ENCODE peak calls at places on chromosomes 5 and 9, in five cellular contexts. B is PC-3, S is MM.1S, I is hepatocyte, O is SK-N-SH. H is an unnamed sample. For H3K9me2, the result is how much of the 10 kb centered on the place peaks cover.

GRCh38 chr5:51104556-51104955 is 278.7 kb upstream of the ISL1 start:
- DNase-seq in B (no peak), S (peak), I (peak), O (no peak), H (no peak)

GRCh38 chr9:117153021-117153420 is 261.8 kb downstream of the ASTN2 start:
- DNase-seq in B (peak), S (no peak), I (no peak), O (no peak), H (no peak)

GRCh38 chr5:14849516-14850294 is 21.9 kb downstream of the ANKH start:
- DNase-seq in B (peak), S (no peak), I (no peak), O (no peak), H (no peak)

GRCh38 chr5:160268111-160268510 is 38.8 kb downstream of the FABP6 start:
- DNase-seq in B (no peak), S (no peak), I (no peak), O (no peak), H (no peak)

GRCh38 chr5:55896663-55897062 is 45.5 kb downstream of the IL31RA start:
- DNase-seq in B (no peak), S (no peak), I (no peak), O (no peak), H (no peak)

GRCh38 chr9:84511651-84512050 is 157.9 kb upstream of the NTRK2 start:
- DNase-seq in B (no peak), S (no peak), I (no peak), O (no peak), H (no peak)

GRCh38 chr9:98251554-98251953 is 3.9 kb downstream of the TBC1D2 start:
- DNase-seq in B (peak), S (no peak), I (no peak), O (no peak), H (peak)

GRCh38 chr9:114005371-114006154 is 72.5 kb downstream of the AMBP start:
- DNase-seq in B (no peak), S (no peak), I (no peak), O (no peak), H (no peak)

GRCh38 chr5:102738037-102738436 is 17.1 kb upstream of the PAM start:
- DNase-seq in B (peak), S (no peak), I (no peak), O (no peak), H (no peak)

GRCh38 chr5:168654225-168654624 is 75.1 kb upstream of the PANK3 start:
- DNase-seq in B (no peak), S (no peak), I (peak), O (peak), H (no peak)

GRCh38 chr9:96344458-96345180 is 38.9 kb downstream of the SLC35D2 start:
- DNase-seq in B (peak), S (no peak), I (peak), O (peak), H (peak)

GRCh38 chr9:79633558-79633957 is 61.8 kb downstream of the TLE4 start:
- DNase-seq in B (no peak), S (no peak), I (no peak), O (no peak), H (no peak)

GRCh38 chr5:77302653-77303052 is 92.2 kb downstream of the PDE8B start:
- DNase-seq in B (no peak), S (no peak), I (no peak), O (no peak), H (no peak)

GRCh38 chr5:137167187-137167586 is 331.9 kb downstream of the SPOCK1 start:
- DNase-seq in B (no peak), S (no peak), I (no peak), O (no peak), H (no peak)

GRCh38 chr9:129070670-129071525 is 10.0 kb upstream of the DOLPP1 start:
- DNase-seq in B (no peak), S (no peak), I (no peak), O (no peak), H (no peak)

GRCh38 chr5:130871346-130872086 is 293.5 kb downstream of the HINT1 start:
- DNase-seq in B (peak), S (peak), I (peak), O (peak), H (peak)

GRCh38 chr5:175385691-175386360 is 58.2 kb downstream of the DRD1 start:
- DNase-seq in B (peak), S (no peak), I (no peak), O (no peak), H (no peak)

GRCh38 chr5:170293273-170293672 is 4.3 kb downstream of the LCP2 start:
- DNase-seq in B (no peak), S (no peak), I (no peak), O (no peak), H (no peak)

GRCh38 chr5:132704875-132705274 is 31.1 kb downstream of the IL4 start:
- DNase-seq in B (peak), S (no peak), I (no peak), O (no peak), H (no peak)

GRCh38 chr9:124760719-124761118 is 10.4 kb downstream of the NR6A1 start:
- DNase-seq in B (no peak), S (no peak), I (no peak), O (no peak), H (no peak)

GRCh38 chr9:80158150-80158549 is 586.4 kb downstream of the TLE4 start:
- DNase-seq in B (no peak), S (no peak), I (peak), O (no peak), H (no peak)

GRCh38 chr9:137064027-137064879 is 6.1 kb downstream of the SAPCD2 start:
- DNase-seq in B (peak), S (peak), I (peak), O (peak), H (no peak)

GRCh38 chr5:36982146-36982545 is 105.6 kb downstream of the NIPBL start:
- DNase-seq in B (peak), S (no peak), I (no peak), O (no peak), H (no peak)

GRCh38 chr5:22329683-22330082 is 523.5 kb downstream of the CDH12 start:
- DNase-seq in B (no peak), S (no peak), I (no peak), O (no peak), H (no peak)

GRCh38 chr5:150502847-150503246 is 5.1 kb upstream of the NDST1 start:
- DNase-seq in B (no peak), S (no peak), I (no peak), O (no peak), H (no peak)
- H3K4me2 ChIP-seq in B (no peak), S (no peak), I (no peak), O (no peak), H (peak)

DNA sequence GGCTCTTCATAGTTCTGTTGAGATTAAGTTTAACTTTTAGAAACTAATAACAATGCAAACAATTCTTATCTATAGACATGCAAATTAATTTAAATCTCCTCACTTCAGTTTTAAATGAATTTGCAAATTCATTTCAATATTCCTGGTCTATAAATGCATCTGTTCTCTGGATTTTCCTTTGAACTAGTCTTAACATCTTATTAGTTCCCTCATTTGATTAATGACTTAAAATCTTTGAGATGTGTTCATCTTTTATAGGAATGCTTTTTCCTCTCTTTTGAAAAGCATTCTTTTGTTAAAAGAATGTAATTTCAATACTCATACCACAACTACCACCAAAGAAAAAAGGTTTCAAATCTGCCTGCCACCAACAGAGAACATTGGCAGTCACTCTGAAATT is 169.4 kb downstream of the RASEF start:
- DNase-seq in B (no peak), S (no peak), I (no peak), O (no peak), H (no peak)
- H3K9me2 ChIP-seq in B (under half), S (under half), I (under half), O (under half), H (under half)

GRCh38 chr5:123444016-123444415 is 20.8 kb upstream of the CEP120 start:
- DNase-seq in B (no peak), S (no peak), I (no peak), O (no peak), H (no peak)
- TF ChIP-seq EZH2phosphoT487 in B (no peak), S (no peak), I (no peak), O (no peak), H (no peak)

GRCh38 chr5:149317281-149318048 is 27.8 kb upstream of the GRPEL2 start:
- DNase-seq in B (peak), S (peak), I (peak), O (peak), H (peak)

GRCh38 chr5:149323235-149324205 is 21.8 kb upstream of the GRPEL2 start:
- DNase-seq in B (no peak), S (no peak), I (peak), O (no peak), H (no peak)

GRCh38 chr5:149322518-149322917 is 22.8 kb upstream of the GRPEL2 start:
- DNase-seq in B (no peak), S (no peak), I (peak), O (no peak), H (no peak)

GRCh38 chr5:149319174-149319573 is 26.1 kb upstream of the GRPEL2 start:
- DNase-seq in B (no peak), S (no peak), I (no peak), O (no peak), H (no peak)

DNA sequence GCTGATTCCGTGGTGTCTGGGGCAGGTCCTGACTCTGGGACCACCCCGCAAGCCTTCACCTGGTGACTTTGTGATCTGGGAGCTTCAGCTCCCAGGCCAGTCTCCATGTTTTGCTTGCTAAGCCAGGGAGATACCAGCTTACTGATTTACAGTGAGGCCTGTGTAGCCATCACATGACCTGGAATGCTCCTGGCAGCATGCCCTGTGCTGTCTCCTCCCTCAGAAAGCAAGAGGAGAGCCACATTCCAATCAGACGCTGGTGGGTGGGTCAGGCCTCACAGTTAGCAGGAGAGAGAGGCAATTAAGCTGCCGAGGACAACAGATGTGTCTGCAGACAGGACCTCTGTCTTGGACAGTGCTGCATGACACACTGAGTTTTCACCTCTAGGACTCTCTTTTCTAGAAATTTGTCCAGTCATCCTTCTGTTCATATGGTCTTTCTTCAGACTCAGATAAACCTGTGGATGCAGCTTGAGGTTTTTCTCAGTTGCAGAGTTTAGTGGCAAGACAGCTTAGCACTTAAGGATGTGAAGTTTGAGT is 24.4 kb upstream of the GRPEL2 start:
- DNase-seq in B (peak), S (no peak), I (peak), O (peak), H (peak)
- H3K4me2 ChIP-seq in B (no peak), S (no peak), I (peak), O (peak), H (peak)

GRCh38 chr9:82894961-82895902 is 167.7 kb downstream of the RASEF start:
- DNase-seq in B (no peak), S (no peak), I (peak), O (peak), H (no peak)
- H3K9me2 ChIP-seq in B (under half), S (under half), I (under half), O (under half), H (under half)

GRCh38 chr5:93078082-93079038 is 502.7 kb downstream of the NR2F1-AS1 start:
- DNase-seq in B (peak), S (peak), I (peak), O (peak), H (peak)
- TF ChIP-seq EZH2phosphoT487 in B (no peak), S (no peak), I (no peak), O (no peak), H (no peak)

DNA sequence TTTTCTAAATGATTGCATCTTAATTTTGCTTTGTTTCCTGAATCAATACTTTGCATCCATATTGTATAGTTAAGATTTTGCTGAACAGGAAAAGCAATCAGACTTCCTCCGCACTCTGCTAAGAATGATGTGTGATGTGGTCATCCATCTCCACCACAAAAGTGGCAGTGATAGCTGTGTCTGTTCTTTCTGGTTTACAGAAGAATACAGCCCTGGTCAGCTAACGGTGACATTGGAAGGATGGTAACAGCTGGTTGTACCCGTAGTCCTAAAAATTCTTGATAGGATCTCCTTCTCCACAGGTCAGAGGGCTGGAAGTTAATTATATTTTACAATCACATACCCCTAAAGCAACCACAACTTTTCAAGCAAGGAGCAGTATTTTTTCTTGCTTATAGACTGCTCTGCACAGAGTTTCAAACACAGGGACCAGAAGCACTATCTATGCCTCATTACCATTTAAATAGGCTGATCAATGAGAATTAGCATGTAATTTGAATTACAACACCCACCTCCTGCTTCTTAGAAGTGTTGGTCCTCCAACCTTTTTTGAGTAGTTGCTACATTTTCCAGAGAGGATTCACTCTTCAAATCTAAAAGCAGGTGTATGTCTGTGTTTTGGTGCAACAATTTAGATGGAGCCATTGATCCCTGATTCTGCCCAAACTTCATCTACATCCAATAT is 1191.9 kb upstream of the NUDT12 start:
- DNase-seq in B (no peak), S (no peak), I (no peak), O (no peak), H (no peak)
- H3K4me2 ChIP-seq in B (no peak), S (no peak), I (no peak), O (no peak), H (no peak)

GRCh38 chr5:116911074-116911473 is 336.5 kb upstream of the SEMA6A start:
- DNase-seq in B (no peak), S (no peak), I (no peak), O (no peak), H (no peak)

DNA sequence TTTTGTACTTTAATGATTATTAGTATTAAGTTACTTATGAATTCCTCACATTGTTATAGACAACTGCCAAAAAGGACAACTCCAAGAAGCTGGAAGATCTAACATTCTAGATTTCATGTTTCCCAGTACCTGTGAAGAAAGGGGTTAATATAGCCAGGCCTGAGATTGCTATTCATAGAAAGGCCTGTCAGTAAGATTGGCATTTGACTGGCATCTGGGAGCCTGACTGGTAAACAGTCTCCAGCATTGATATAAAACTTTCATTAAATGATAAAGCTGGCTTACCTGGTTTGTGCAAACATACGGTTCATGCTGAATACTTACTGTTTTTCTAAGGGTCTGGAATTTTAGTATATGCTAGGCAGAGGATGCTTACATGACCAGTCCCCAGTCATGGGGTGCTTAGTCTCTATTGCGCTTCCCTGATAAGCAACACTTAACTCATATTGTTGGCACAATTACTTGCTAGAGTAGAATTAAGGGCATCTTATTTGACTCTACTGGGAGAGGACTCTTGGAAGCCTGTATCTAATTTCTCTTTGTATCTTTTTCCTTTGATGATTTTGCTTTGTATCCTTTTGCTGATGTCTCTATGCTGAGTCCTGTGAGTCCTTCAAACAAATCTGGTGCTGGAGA is 340.4 kb upstream of the SEMA6A start:
- DNase-seq in B (no peak), S (no peak), I (no peak), O (no peak), H (no peak)
- H3K9me2 ChIP-seq in B (under half), S (under half), I (under half), O (under half), H (under half)

GRCh38 chr5:139459451-139459934 is 3.0 kb downstream of the ECSCR start:
- DNase-seq in B (no peak), S (no peak), I (no peak), O (peak), H (no peak)
- TF ChIP-seq EZH2phosphoT487 in B (no peak), S (no peak), I (no peak), O (no peak), H (no peak)

GRCh38 chr5:158819840-158820620 is 279.7 kb downstream of the EBF1 start:
- DNase-seq in B (peak), S (no peak), I (no peak), O (no peak), H (no peak)
- H3K4me2 ChIP-seq in B (no peak), S (no peak), I (no peak), O (no peak), H (no peak)

H was measured in HCT116.